ENCODE peak calls at places on chromosomes 6 and 20, in nine cellular contexts. K is stimulated activated CD8-positive, alpha-beta memory T cell treated with anti-CD3 and anti-CD28 coated beads, Interleukin-2, amount 100 ng/mL, for 1 hour; D is ureter; M is adrenal gland; W is activated naive CD8-positive, alpha-beta T cell treated with anti-CD3 and anti-CD28 coated beads, Interleukin-2, amount 50 U/mL, for 24 hours; B is HTR-8/SVneo; X is effector CD8-positive, alpha-beta T cell; P is right cardiac atrium; T is H54. H is an unnamed sample.

GRCh38 chr6:5967594-5967993 is 39.1 kb downstream of the NRN1 start:
- DNase-seq in K (no peak), D (no peak), M (no peak), W (peak), B (no peak), X (no peak), P (no peak), T (no peak), H (no peak)

GRCh38 chr6:132590362-132590761 is 821 bp upstream of the TAAR5 start:
- DNase-seq in K (no peak), D (no peak), M (no peak), W (no peak), B (no peak), X (no peak), P (no peak), T (no peak), H (no peak)

GRCh38 chr6:159729598-159729997 is 2.3 kb downstream of the WTAP start:
- DNase-seq in K (no peak), D (no peak), M (no peak), W (no peak), B (no peak), X (no peak), P (no peak), T (no peak), H (no peak)

GRCh38 chr6:22106445-22106844 is 190.4 kb downstream of the PRL start:
- DNase-seq in K (no peak), D (no peak), M (no peak), W (no peak), B (no peak), X (no peak), P (no peak), T (no peak), H (no peak)

GRCh38 chr6:25612666-25613065 is 39.3 kb upstream of the SCGN start:
- DNase-seq in K (no peak), D (no peak), M (no peak), W (no peak), B (no peak), X (no peak), P (no peak), T (no peak), H (no peak)

GRCh38 chr6:126063512-126064146 is 77.3 kb downstream of the TRMT11 start:
- DNase-seq in K (no peak), D (no peak), M (no peak), W (no peak), B (no peak), X (no peak), P (no peak), T (no peak), H (no peak)

GRCh38 chr6:131694832-131695426 is 6.3 kb downstream of the OR2A4 start:
- DNase-seq in K (no peak), D (peak), M (peak), W (peak), B (peak), X (no peak), P (peak), T (peak), H (peak)

GRCh38 chr6:143098054-143098673 is 37.5 kb downstream of the AIG1 start:
- DNase-seq in K (no peak), D (no peak), M (no peak), W (no peak), B (no peak), X (no peak), P (no peak), T (no peak), H (no peak)

GRCh38 chr6:152636675-152637421 is at the start of gene SYNE1:
- DNase-seq in K (no peak), D (peak), M (peak), W (no peak), B (peak), X (no peak), P (peak), T (peak), H (no peak)

GRCh38 chr20:38350879-38351775 is 4.8 kb downstream of the LBP start:
- DNase-seq in K (no peak), D (no peak), M (peak), W (no peak), B (no peak), X (no peak), P (peak), T (no peak), H (no peak)

H was measured in NCI-H1930.